ENCODE peak calls at places on chromosomes 11 and 22, in seven cellular contexts. W is activated B cell treated with CpG ODN at 0.5 μM for 24 hours, T is fibroblast of the aortic adventitia, U is testis, J is WTC11, F is retinal pigment epithelial cell, M is hepatocyte. I is an unnamed sample.
A peak's percentile ranks its signal among the peaks of the same experiment; 100 is the strongest.

GRCh38 chr22:29954203-29954855 is 71.4 kb downstream of the MTMR3 start:
- DNase-seq in U (no peak), F (no peak), J (no peak), T (no peak), M (no peak), W (no peak), I (no peak)

GRCh38 chr11:110878513-110878912 is 166.3 kb upstream of the ARHGAP20 start:
- DNase-seq in W (no peak), U (no peak), M (no peak), T (peak; percentile 92), J (no peak), F (no peak), I (no peak)

GRCh38 chr22:26592368-26593015 is 2.6 kb upstream of the TPST2 start:
- DNase-seq in M (no peak), W (no peak), U (no peak), T (no peak), J (no peak), F (no peak), I (no peak)

GRCh38 chr11:123176785-123177184 is 18.3 kb downstream of the CLMP start:
- DNase-seq in F (no peak), W (no peak), M (no peak), T (no peak), J (no peak), U (no peak), I (no peak)

GRCh38 chr22:19962246-19962908 is 20.8 kb upstream of the TXNRD2 start:
- DNase-seq in T (peak; percentile 71), M (peak; percentile 94), J (peak; percentile 91), W (no peak), U (peak; percentile 75), F (no peak), I (no peak)

GRCh38 chr22:26907366-26907765 is 250.0 kb downstream of the MIAT start:
- DNase-seq in J (no peak), W (no peak), T (no peak), F (no peak), M (no peak), U (no peak), I (no peak)

GRCh38 chr11:7257744-7258143 is 6.0 kb downstream of the SYT9 start:
- DNase-seq in F (no peak), U (no peak), T (no peak), J (no peak), M (no peak), W (no peak), I (no peak)

GRCh38 chr11:101010899-101011298 is 118.7 kb downstream of the PGR start:
- DNase-seq in W (no peak), J (peak; percentile 31), U (no peak), F (no peak), T (no peak), M (no peak), I (no peak)

GRCh38 chr22:44372611-44373010 is 59.9 kb upstream of the SHISAL1 start:
- DNase-seq in T (no peak), F (no peak), M (no peak), U (no peak), W (no peak), J (peak; percentile 1), I (no peak)

GRCh38 chr11:12901272-12901671 is 107.8 kb upstream of the RASSF10 start:
- DNase-seq in J (no peak), T (no peak), M (no peak), W (no peak), F (no peak), U (no peak), I (no peak)

GRCh38 chr11:34890089-34890488 is 26.1 kb downstream of the APIP start:
- DNase-seq in J (no peak), U (no peak), W (no peak), F (no peak), T (peak; percentile 9), M (no peak), I (no peak)
- TF ChIP-seq CTCF in J (no peak), U (peak; percentile 21), W (no peak), F (peak; percentile 40), T (peak; percentile 35), M (peak; percentile 39), I (peak; percentile 35)

GRCh38 chr11:103604310-103604709 is 432.1 kb upstream of the DDI1 start:
- DNase-seq in T (no peak), W (no peak), M (no peak), J (no peak), U (no peak), F (no peak), I (no peak)

GRCh38 chr11:103608566-103608965 is 427.9 kb upstream of the DDI1 start:
- DNase-seq in M (no peak), J (no peak), W (no peak), T (no peak), U (no peak), F (no peak), I (no peak)

GRCh38 chr11:103610435-103610834 is 426.0 kb upstream of the DDI1 start:
- DNase-seq in F (no peak), M (no peak), W (no peak), T (peak; percentile 52), J (no peak), U (no peak), I (no peak)

GRCh38 chr11:103609117-103610066 is 427.0 kb upstream of the DDI1 start:
- DNase-seq in J (peak; percentile 32), F (peak; percentile 89), W (no peak), M (peak; percentile 74), T (peak; percentile 96), U (no peak), I (no peak)
- TF ChIP-seq CTCF in J (no peak), F (peak; percentile 93), W (no peak), M (peak; percentile 42), T (peak; percentile 88), U (peak; percentile 12), I (peak; percentile 75)

GRCh38 chr11:2943711-2944118 is 14.5 kb upstream of the PHLDA2 start:
- DNase-seq in M (no peak), U (no peak), T (no peak), W (no peak), J (no peak), F (no peak), I (no peak)

GRCh38 chr11:2944953-2945756 is 15.9 kb upstream of the PHLDA2 start:
- DNase-seq in F (peak; percentile 60), J (peak; percentile 76), T (peak; percentile 91), M (peak; percentile 85), W (no peak), U (peak; percentile 94), I (peak; percentile 94)

GRCh38 chr11:2945757-2946287 is 16.6 kb upstream of the PHLDA2 start:
- DNase-seq in M (no peak), F (no peak), T (no peak), U (no peak), W (no peak), J (no peak), I (no peak)

GRCh38 chr11:2942872-2943710 is 13.9 kb upstream of the PHLDA2 start:
- DNase-seq in T (no peak), M (no peak), J (no peak), F (no peak), U (no peak), W (no peak), I (no peak)

GRCh38 chr11:2944530-2944929 is 15.3 kb upstream of the PHLDA2 start:
- DNase-seq in M (no peak), U (no peak), W (no peak), J (no peak), T (no peak), F (no peak), I (no peak)
- TF ChIP-seq CTCF in M (no peak), U (no peak), W (no peak), J (no peak), T (no peak), F (no peak), I (no peak)

DNA sequence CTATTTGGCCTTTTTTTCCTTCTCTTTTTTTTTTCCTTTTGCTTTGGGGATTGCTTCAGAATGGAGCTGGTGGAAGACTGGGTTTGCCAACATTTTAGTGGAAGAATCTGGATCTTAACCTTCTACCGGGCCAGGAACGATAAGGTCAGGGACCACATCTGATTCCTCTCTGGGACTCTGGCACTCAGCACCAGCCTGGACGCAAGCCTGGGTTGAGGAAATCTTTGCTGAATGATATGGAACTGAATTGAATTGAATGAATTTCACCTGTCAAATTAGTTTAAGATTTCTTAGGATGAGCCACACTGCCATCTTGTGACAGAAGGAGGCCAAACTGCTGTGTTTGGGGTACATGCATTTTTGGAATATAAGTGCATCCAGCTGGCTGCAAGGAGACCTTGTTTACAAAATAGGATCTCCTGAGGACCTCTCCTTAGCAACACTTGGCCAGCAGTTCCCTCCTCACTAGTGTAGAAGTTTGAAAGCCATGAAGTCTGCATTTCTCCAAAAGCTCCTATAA is 30.4 kb downstream of the TPBGL start:
- DNase-seq in M (no peak), U (peak; percentile 42), F (no peak), W (no peak), T (peak; percentile 23), J (no peak), I (no peak)
- TF ChIP-seq CTCF in M (peak; percentile 34), U (no peak), F (peak; percentile 42), W (no peak), T (peak; percentile 46), J (no peak), I (peak; percentile 47)

GRCh38 chr11:119673389-119674336 is 55.3 kb downstream of the NECTIN1 start:
- DNase-seq in T (no peak), J (no peak), M (peak; percentile 40), F (no peak), U (peak; percentile 58), W (peak; percentile 66), I (no peak)
- TF ChIP-seq CTCF in T (no peak), J (no peak), M (peak; percentile 21), F (peak; percentile 9), U (no peak), W (no peak), I (no peak)

GRCh38 chr22:45502215-45503070 is at the start of gene FBLN1:
- DNase-seq in W (no peak), J (peak; percentile 74), U (no peak), T (no peak), F (no peak), M (peak; percentile 83), I (no peak)
- TF ChIP-seq CTCF in W (no peak), J (no peak), U (no peak), T (peak; percentile 13), F (no peak), M (peak; percentile 39), I (peak; percentile 46)

GRCh38 chr11:15526859-15527450 is 412.2 kb downstream of the INSC start:
- DNase-seq in T (no peak), W (no peak), F (no peak), M (no peak), U (no peak), J (no peak), I (no peak)

GRCh38 chr11:15525582-15525981 is 410.9 kb downstream of the INSC start:
- DNase-seq in U (no peak), W (no peak), J (no peak), T (no peak), M (no peak), F (no peak), I (no peak)

GRCh38 chr11:15523576-15523975 is 408.9 kb downstream of the INSC start:
- DNase-seq in M (no peak), U (no peak), F (no peak), W (no peak), T (no peak), J (no peak), I (no peak)

DNA sequence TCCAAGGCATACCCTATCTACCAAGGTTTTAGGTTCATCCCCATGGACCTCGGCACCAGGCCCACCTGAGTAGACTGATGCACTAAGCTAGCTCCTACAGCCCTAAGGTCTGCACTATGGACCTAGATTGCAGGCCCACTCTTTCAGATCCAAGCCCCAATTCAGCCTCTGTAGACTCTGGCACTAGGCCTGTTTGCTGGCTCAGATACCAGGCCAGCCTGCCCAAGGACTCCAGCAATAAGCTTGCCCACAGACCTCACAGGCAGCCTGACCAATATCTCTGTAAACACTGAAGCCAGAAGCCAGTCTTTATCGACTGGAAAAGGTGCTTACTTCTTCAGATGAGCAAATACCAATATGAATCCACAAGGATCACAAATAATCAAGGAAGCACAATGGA is 411.3 kb downstream of the INSC start:
- DNase-seq in T (no peak), M (no peak), W (no peak), U (no peak), F (no peak), J (no peak), I (no peak)
- TF ChIP-seq CTCF in T (no peak), M (no peak), W (no peak), U (no peak), F (no peak), J (no peak), I (no peak)

I was measured in osteocyte.